ENCODE peak calls at places on chromosomes 3 and 15, in eight cellular contexts. T is mucosa of gallbladder, R is T-cell, A is uterus, V is adrenal gland, X is sigmoid colon, C is iris pigment epithelial cell, K is cardiac fibroblast. Q is an unnamed sample.

GRCh38 chr3:40321818-40322217 is 12.3 kb downstream of the EIF1B start:
- DNase-seq in V (no peak), K (no peak), X (no peak), A (no peak), T (no peak), C (no peak), R (no peak), Q (no peak)

GRCh38 chr3:134476977-134477376 is 8.8 kb downstream of the ANAPC13 start:
- DNase-seq in X (no peak), V (no peak), A (no peak), T (no peak), K (no peak), R (no peak), C (no peak), Q (no peak)

GRCh38 chr3:127734754-127735473 is 62.2 kb downstream of the ABTB1 start:
- DNase-seq in V (peak), X (no peak), C (peak), A (no peak), T (peak), R (no peak), K (peak), Q (no peak)

GRCh38 chr3:151293127-151293526 is 14.8 kb upstream of the P2RY14 start:
- DNase-seq in X (no peak), C (no peak), T (no peak), R (no peak), V (no peak), K (no peak), A (no peak), Q (no peak)

GRCh38 chr3:56314842-56315241 is 153.4 kb downstream of the ERC2 start:
- DNase-seq in T (peak), A (no peak), X (no peak), V (no peak), C (peak), K (peak), R (no peak), Q (no peak)

GRCh38 chr3:174337227-174337626 is 521.9 kb upstream of the NAALADL2 start:
- DNase-seq in C (no peak), V (no peak), R (no peak), A (no peak), K (no peak), T (no peak), X (no peak), Q (no peak)

GRCh38 chr3:153029350-153029749 is 132.7 kb upstream of the RAP2B start:
- DNase-seq in R (no peak), A (no peak), V (no peak), K (peak), T (no peak), X (no peak), C (peak), Q (no peak)

GRCh38 chr15:33279613-33280205 is 31.1 kb upstream of the RYR3 start:
- DNase-seq in T (no peak), R (no peak), A (no peak), K (no peak), V (no peak), C (peak), X (no peak), Q (no peak)

GRCh38 chr15:58369261-58369699 is 62.5 kb upstream of the LIPC start:
- DNase-seq in X (no peak), C (peak), A (no peak), K (peak), R (peak), V (no peak), T (peak), Q (no peak)

GRCh38 chr3:37703633-37704032 is 158.0 kb upstream of the CTDSPL start:
- DNase-seq in R (no peak), X (no peak), K (peak), A (no peak), C (peak), T (no peak), V (no peak), Q (no peak)

GRCh38 chr3:57164606-57165573 is at the start of gene IL17RD:
- DNase-seq in A (peak), R (no peak), T (peak), X (peak), V (peak), K (peak), C (peak), Q (peak)

GRCh38 chr3:134677196-134677986 is 26.6 kb upstream of the KY start:
- DNase-seq in T (no peak), X (no peak), C (no peak), V (peak), K (peak), R (no peak), A (no peak), Q (no peak)

GRCh38 chr3:24401811-24402185 is 92.9 kb downstream of the THRB start:
- DNase-seq in A (no peak), X (no peak), K (no peak), C (no peak), T (no peak), R (no peak), V (no peak), Q (no peak)

GRCh38 chr3:57755368-57756021 is 614 bp upstream of the SLMAP start:
- DNase-seq in R (no peak), T (no peak), V (peak), A (no peak), X (peak), K (peak), C (peak), Q (no peak)

GRCh38 chr3:25582242-25582641 is 82.5 kb downstream of the TOP2B start:
- DNase-seq in X (no peak), T (no peak), V (peak), K (peak), R (no peak), A (no peak), C (peak), Q (no peak)

GRCh38 chr15:62110000-62110851 is 43.4 kb downstream of the C2CD4A start:
- DNase-seq in R (no peak), V (peak), A (peak), T (peak), X (no peak), K (peak), C (peak), Q (no peak)

GRCh38 chr3:196080517-196080841 is 1.4 kb downstream of the TFRC start:
- DNase-seq in C (no peak), K (no peak), V (no peak), X (no peak), A (no peak), R (no peak), T (no peak), Q (no peak)

GRCh38 chr3:85427467-85427866 is 468.7 kb downstream of the CADM2 start:
- DNase-seq in X (no peak), A (no peak), T (no peak), C (no peak), V (no peak), K (no peak), R (no peak), Q (no peak)